ENCODE peak calls at places on chromosomes 2 and 18, in four cellular contexts. C is MM.1S, B is tibial artery, P is transverse colon. Q is an unnamed sample.

GRCh38 chr2:220434365-220434764 is 806.9 kb downstream of the SLC4A3 start:
- DNase-seq in P (no peak), B (no peak), C (no peak), Q (no peak)

GRCh38 chr2:56576001-56576400 is 392.2 kb downstream of the CCDC85A start:
- DNase-seq in P (no peak), C (no peak), B (no peak), Q (no peak)

GRCh38 chr18:35519148-35519899 is 21.6 kb upstream of the INO80C start:
- DNase-seq in C (no peak), B (no peak), P (no peak), Q (no peak)

GRCh38 chr18:41266616-41267015 is 688.4 kb upstream of the PIK3C3 start:
- DNase-seq in C (no peak), P (no peak), B (no peak), Q (no peak)

GRCh38 chr18:2480536-2480935 is 90.8 kb downstream of the METTL4 start:
- DNase-seq in C (no peak), B (no peak), P (no peak), Q (no peak)

GRCh38 chr2:20172273-20173052 is 52.5 kb downstream of the SDC1 start:
- DNase-seq in C (no peak), B (no peak), P (no peak), Q (no peak)

GRCh38 chr18:70290482-70291294 is 1.8 kb downstream of the SOCS6 start:
- DNase-seq in C (no peak), B (no peak), P (no peak), Q (no peak)

GRCh38 chr2:64036343-64036742 is 17.1 kb upstream of the VPS54 start:
- DNase-seq in C (peak; percentile 63), P (no peak), B (no peak), Q (no peak)

GRCh38 chr2:212145111-212145510 is 393.5 kb downstream of the ERBB4 start:
- DNase-seq in P (no peak), B (no peak), C (no peak), Q (no peak)

GRCh38 chr2:120600335-120600734 is 135.3 kb upstream of the GLI2 start:
- DNase-seq in C (no peak), B (no peak), P (no peak), Q (no peak)

GRCh38 chr2:175010848-175011254 is 5.7 kb upstream of the CHN1 start:
- DNase-seq in B (no peak), C (no peak), P (no peak), Q (no peak)

GRCh38 chr2:70515938-70516337 is 37.7 kb downstream of the TGFA start:
- DNase-seq in P (no peak), C (no peak), B (no peak), Q (no peak)

GRCh38 chr2:173997269-173997668 is 32.1 kb upstream of the SP3 start:
- DNase-seq in P (peak; percentile 76), C (peak; percentile 74), B (peak; percentile 97), Q (peak; percentile 84)

GRCh38 chr2:129849559-129850160 is 129.8 kb upstream of the RAB6C start:
- DNase-seq in B (no peak), P (no peak), C (peak; percentile 75), Q (peak; percentile 46)

GRCh38 chr2:128750328-128751165 is 431.9 kb upstream of the HS6ST1 start:
- DNase-seq in C (no peak), B (no peak), P (no peak), Q (no peak)

GRCh38 chr18:55775972-55776371 is 188.0 kb upstream of the TCF4 start:
- DNase-seq in P (no peak), B (no peak), C (no peak), Q (no peak)

GRCh38 chr2:127609031-127609751 is 36.8 kb upstream of the GPR17 start:
- DNase-seq in B (no peak), C (no peak), P (no peak), Q (no peak)

GRCh38 chr2:178891265-178891958 is 84.2 kb upstream of the TTN start:
- DNase-seq in B (peak; percentile 78), C (peak; percentile 84), P (peak; percentile 50), Q (peak; percentile 38)

GRCh38 chr2:96792772-96793749 is 23.0 kb upstream of the CNNM3 start:
- DNase-seq in B (no peak), C (no peak), P (no peak), Q (no peak)

DNA sequence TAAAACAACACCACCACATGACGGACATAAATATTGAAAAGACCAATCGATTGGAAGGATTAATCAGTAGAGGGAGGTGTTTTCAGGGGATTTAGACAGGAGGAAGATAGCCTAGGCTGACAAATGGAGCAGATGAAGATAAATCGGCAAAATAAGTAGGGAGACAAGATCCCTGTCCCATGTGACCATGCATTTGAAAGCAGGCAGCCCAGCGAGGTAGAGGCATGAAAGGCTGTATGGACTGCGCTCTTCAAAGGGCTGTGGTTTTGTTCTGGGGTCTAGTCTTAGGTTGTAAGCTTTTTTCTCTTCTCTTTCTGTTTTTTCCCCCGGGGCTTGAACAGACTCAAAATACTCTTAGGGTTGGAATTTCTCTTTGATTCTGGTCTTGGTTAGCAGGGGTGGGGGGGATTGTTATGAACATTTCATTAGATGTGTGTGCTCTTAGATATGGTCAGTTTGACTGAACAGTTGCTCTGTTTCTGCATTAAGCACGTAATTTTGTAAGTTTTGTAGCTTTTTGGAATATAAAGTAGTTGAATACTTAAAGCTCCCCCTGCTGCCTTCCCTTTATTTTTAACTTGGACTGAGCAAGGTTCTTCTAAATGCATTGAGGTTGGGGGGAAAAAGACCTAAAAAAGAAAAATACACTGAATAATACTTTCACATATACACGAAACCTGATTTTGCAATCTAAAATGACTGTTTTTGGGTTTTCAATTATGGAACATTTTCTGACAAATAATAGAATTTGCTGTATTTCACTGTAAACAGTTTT is 32.2 kb downstream of the ZNF532 start:
- DNase-seq in C (no peak), P (no peak), B (no peak), Q (no peak)
- TF ChIP-seq CTCF in C (no peak), P (no peak), B (no peak), Q (no peak)

GRCh38 chr2:150211164-150211631 is 276.3 kb downstream of the RND3 start:
- DNase-seq in P (no peak), B (no peak), C (no peak), Q (no peak)

GRCh38 chr2:150204449-150204848 is 283.0 kb downstream of the RND3 start:
- DNase-seq in C (no peak), B (no peak), P (no peak), Q (no peak)

GRCh38 chr2:150212722-150213171 is 274.7 kb downstream of the RND3 start:
- DNase-seq in B (no peak), P (no peak), C (no peak), Q (no peak)

GRCh38 chr2:150209746-150210145 is 277.7 kb downstream of the RND3 start:
- DNase-seq in P (no peak), C (no peak), B (no peak), Q (no peak)

DNA sequence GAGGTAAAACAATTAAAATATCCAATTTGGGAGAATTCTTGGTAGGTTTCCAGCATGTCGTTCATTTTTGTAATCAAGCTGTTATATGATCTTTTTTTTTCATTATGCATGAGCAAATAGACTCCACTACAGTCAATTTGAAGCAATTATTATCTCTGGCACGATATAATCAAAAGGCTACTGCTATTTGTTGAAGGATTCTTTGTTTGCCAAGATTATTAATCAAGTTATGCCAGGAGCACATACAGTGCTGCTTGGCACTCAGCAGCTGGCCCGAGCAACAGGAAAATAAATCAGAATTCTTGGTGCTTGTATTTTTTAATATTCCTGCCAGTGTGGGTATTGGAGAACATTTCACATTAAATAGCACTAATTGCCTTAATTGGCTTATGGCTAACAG is 279.5 kb downstream of the RND3 start:
- DNase-seq in P (no peak), B (no peak), C (no peak), Q (no peak)
- H3K4me3 ChIP-seq in P (no peak overlapping the region), B (no peak overlapping the region), C (no peak overlapping the region), Q (no peak overlapping the region)

GRCh38 chr2:106852103-106852502 is 33.9 kb downstream of the ST6GAL2 start:
- DNase-seq in C (no peak), B (no peak), P (no peak), Q (no peak)
- TF ChIP-seq CTCF in C (no peak), B (no peak), P (no peak), Q (no peak)

GRCh38 chr18:45997689-45998088 is 30.6 kb upstream of the EPG5 start:
- DNase-seq in B (no peak), C (no peak), P (no peak), Q (no peak)

GRCh38 chr18:46001074-46001473 is 33.9 kb upstream of the EPG5 start:
- DNase-seq in B (no peak), P (no peak), C (no peak), Q (no peak)

GRCh38 chr18:46002934-46003333 is 35.8 kb upstream of the EPG5 start:
- DNase-seq in B (no peak), C (no peak), P (no peak), Q (no peak)

GRCh38 chr18:46001892-46002291 is 34.8 kb upstream of the EPG5 start:
- DNase-seq in B (no peak), P (no peak), C (no peak), Q (no peak)

GRCh38 chr18:45998244-45998643 is 31.1 kb upstream of the EPG5 start:
- DNase-seq in C (no peak), P (no peak), B (no peak), Q (no peak)
- H3K4me3 ChIP-seq in C (no peak overlapping the region), P (no peak overlapping the region), B (no peak overlapping the region), Q (no peak overlapping the region)

GRCh38 chr2:152861349-152861942 is 143.0 kb downstream of the ARL6IP6 start:
- DNase-seq in C (peak; percentile 17), P (peak; percentile 29), B (no peak), Q (no peak)
- TF ChIP-seq CTCF in C (peak; percentile 69), P (peak; percentile 44), B (peak; percentile 47), Q (peak; percentile 74)

DNA sequence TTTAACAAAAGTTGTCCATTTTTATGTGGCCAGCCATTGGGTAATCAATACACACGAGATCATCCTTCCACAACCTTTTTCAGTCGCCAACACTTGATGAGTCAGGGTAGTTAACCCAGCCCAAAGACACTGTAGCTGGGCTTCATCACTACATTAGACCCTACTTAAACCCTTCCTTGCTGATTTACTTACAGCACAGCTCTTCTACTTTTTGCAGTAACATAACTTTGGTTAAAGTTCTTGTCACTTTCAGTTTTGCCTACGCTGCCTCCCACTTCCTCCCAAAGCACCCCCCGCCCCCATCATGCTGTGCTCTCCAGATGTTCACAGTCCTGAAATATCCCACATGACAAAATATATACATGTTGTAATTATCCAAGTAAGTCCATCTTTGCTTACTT is 103.6 kb downstream of the CDK15 start:
- DNase-seq in B (no peak), C (peak; percentile 72), P (peak; percentile 13), Q (no peak)
- H3K4me3 ChIP-seq in B (no peak overlapping the region), C (peak overlapping the region; percentile 57), P (no peak overlapping the region), Q (no peak overlapping the region)

DNA sequence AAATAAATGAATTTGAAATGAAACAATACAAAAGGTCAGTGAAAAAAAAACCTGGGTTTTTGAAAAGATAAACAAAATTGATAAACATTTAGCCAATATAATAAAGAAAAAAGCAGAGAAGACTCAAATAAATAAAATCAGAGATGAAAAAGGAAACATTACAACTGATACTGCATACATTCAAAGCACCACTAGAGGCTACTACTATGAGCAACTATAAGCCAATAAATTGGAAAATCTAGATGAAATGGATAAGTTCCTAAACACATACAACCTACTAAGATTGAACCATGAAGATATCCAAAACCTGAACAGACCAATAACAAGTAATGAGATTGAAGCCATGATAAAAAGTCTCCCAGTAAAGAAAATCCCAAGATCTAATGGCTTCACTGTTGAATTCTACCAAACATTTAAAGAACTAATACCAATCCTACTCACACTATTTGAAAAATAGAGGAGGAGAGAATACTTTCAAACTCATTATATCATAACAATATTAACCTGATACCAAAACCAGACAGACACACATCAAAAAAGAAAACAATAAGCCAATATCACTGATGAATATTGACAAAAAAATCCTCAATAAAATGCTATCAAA is 80.8 kb upstream of the CERS6 start:
- DNase-seq in P (no peak), C (no peak), B (no peak), Q (no peak)
- TF ChIP-seq CTCF in P (peak; percentile 37), C (no peak), B (no peak), Q (no peak)